ENCODE peak calls at places on chromosomes 1 and 21, in six cellular contexts. H, T, Y, U, A and V are unnamed samples.

GRCh38 chr1:186768906-186769305 is 59.8 kb upstream of the PLA2G4A start:
- DNase-seq in H (no peak), T (no peak), Y (no peak), U (no peak), A (no peak), V (no peak)

GRCh38 chr1:205058853-205059252 is 15.8 kb downstream of the CNTN2 start:
- DNase-seq in H (no peak), T (no peak), Y (no peak), U (no peak), A (no peak), V (no peak)

GRCh38 chr1:59596956-59597355 is 217.8 kb upstream of the HOOK1 start:
- DNase-seq in H (no peak), T (no peak), Y (no peak), U (no peak), A (no peak), V (no peak)

GRCh38 chr1:180521474-180522203 is 19.3 kb upstream of the ACBD6 start:
- DNase-seq in H (no peak), T (no peak), Y (no peak), U (no peak), A (no peak), V (no peak)

GRCh38 chr1:87495147-87495546 is 166.5 kb downstream of the LMO4 start:
- DNase-seq in H (no peak), T (no peak), Y (no peak), U (no peak), A (no peak), V (no peak)

GRCh38 chr21:28899744-28900143 is 92.9 kb downstream of the LTN1 start:
- DNase-seq in H (no peak), T (no peak), Y (peak; percentile 70), U (peak; percentile 28), A (no peak), V (no peak)

GRCh38 chr1:203544485-203544884 is 50.5 kb downstream of the OPTC start:
- DNase-seq in H (no peak), T (no peak), Y (no peak), U (no peak), A (no peak), V (no peak)

GRCh38 chr1:235907897-235908240 is 41.2 kb upstream of the LYST start:
- DNase-seq in H (no peak), T (no peak), Y (no peak), U (no peak), A (no peak), V (no peak)

GRCh38 chr1:27598902-27599528 is 4.9 kb downstream of the AHDC1 start:
- DNase-seq in H (peak; percentile 41), T (no peak), Y (peak; percentile 68), U (no peak), A (no peak), V (no peak)

GRCh38 chr1:111733183-111733995 is 5.8 kb downstream of the INKA2 start:
- DNase-seq in H (no peak), T (no peak), Y (peak; percentile 96), U (peak; percentile 91), A (no peak), V (no peak)

GRCh38 chr1:244092293-244093264 is 41.5 kb downstream of the ZBTB18 start:
- DNase-seq in H (no peak), T (no peak), Y (no peak), U (peak; percentile 79), A (no peak), V (no peak)

GRCh38 chr21:27365394-27365793 is 398.5 kb upstream of the ADAMTS5 start:
- DNase-seq in H (no peak), T (no peak), Y (no peak), U (no peak), A (no peak), V (peak; percentile 3)

GRCh38 chr1:85577421-85578320 is 2.9 kb upstream of the CCN1 start:
- DNase-seq in H (no peak), T (no peak), Y (peak; percentile 81), U (no peak), A (no peak), V (no peak)

GRCh38 chr1:156508205-156508954 is 7.8 kb upstream of the MEF2D start:
- DNase-seq in H (no peak), T (no peak), Y (peak; percentile 80), U (no peak), A (no peak), V (no peak)

GRCh38 chr1:88774151-88774556 is 90.1 kb downstream of the PKN2 start:
- DNase-seq in H (no peak), T (no peak), Y (no peak), U (no peak), A (no peak), V (peak; percentile 94)

GRCh38 chr1:41378999-41379740 is 17.9 kb downstream of the FOXO6 start:
- DNase-seq in H (no peak), T (no peak), Y (no peak), U (no peak), A (no peak), V (no peak)

GRCh38 chr21:31416465-31416864 is 72.4 kb upstream of the TIAM1 start:
- DNase-seq in H (no peak), T (no peak), Y (peak; percentile 26), U (no peak), A (no peak), V (no peak)

GRCh38 chr1:172885411-172885810 is 165.3 kb downstream of the TNFSF18 start:
- DNase-seq in H (no peak), T (no peak), Y (peak; percentile 23), U (peak; percentile 39), A (no peak), V (no peak)

GRCh38 chr1:40703316-40703715 is 11.8 kb downstream of the NFYC start:
- DNase-seq in H (no peak), T (no peak), Y (peak; percentile 90), U (no peak), A (no peak), V (no peak)

GRCh38 chr1:211384524-211384923 is 57.9 kb downstream of the TRAF5 start:
- DNase-seq in H (no peak), T (no peak), Y (no peak), U (no peak), A (no peak), V (no peak)

GRCh38 chr21:43938751-43939442 is 73.2 kb upstream of the TRAPPC10 start:
- DNase-seq in H (peak; percentile 50), T (peak; percentile 96), Y (peak; percentile 67), U (no peak), A (peak; percentile 18), V (no peak)

GRCh38 chr1:150567341-150567716 is 12.1 kb downstream of the MCL1 start:
- DNase-seq in H (no peak), T (no peak), Y (peak; percentile 78), U (no peak), A (no peak), V (no peak)

GRCh38 chr1:53690411-53690810 is 48.6 kb downstream of the GLIS1 start:
- DNase-seq in H (no peak), T (no peak), Y (no peak), U (no peak), A (no peak), V (no peak)